ENCODE peak calls at places on chromosomes 7 and 10, in four cellular contexts. One of them, this sample, is unnamed. For H3K4me1 and H3K27me3, the result is how much of the 10 kb centered on the place peaks cover.

GRCh38 chr7:86785641-86786040 is 141.9 kb downstream of the GRM3 start:
- DNase-seq in sigmoid colon: no peak
- DNase-seq in fibroblast of lung: no peak
- DNase-seq in ovary: no peak
- DNase-seq in this sample: no peak

GRCh38 chr7:55024776-55025175 is 6.0 kb downstream of the EGFR start:
- DNase-seq in sigmoid colon: no peak
- DNase-seq in fibroblast of lung: peak
- DNase-seq in ovary: no peak
- DNase-seq in this sample: no peak

GRCh38 chr7:31004393-31004792 is 40.6 kb downstream of the GHRHR start:
- DNase-seq in sigmoid colon: peak
- DNase-seq in fibroblast of lung: no peak
- DNase-seq in ovary: no peak
- DNase-seq in this sample: no peak

GRCh38 chr7:157606140-157606539 is 269.3 kb downstream of the DNAJB6 start:
- DNase-seq in sigmoid colon: no peak
- DNase-seq in fibroblast of lung: no peak
- DNase-seq in ovary: no peak
- DNase-seq in this sample: no peak

GRCh38 chr7:78635394-78635793 is 818.1 kb downstream of the MAGI2 start:
- DNase-seq in sigmoid colon: no peak
- DNase-seq in fibroblast of lung: no peak
- DNase-seq in ovary: no peak
- DNase-seq in this sample: no peak

GRCh38 chr10:120479506-120479905 is 22.5 kb downstream of the PLPP4 start:
- DNase-seq in sigmoid colon: no peak
- DNase-seq in fibroblast of lung: no peak
- DNase-seq in ovary: no peak
- DNase-seq in this sample: no peak

GRCh38 chr7:151808296-151809155 is 68.4 kb downstream of the PRKAG2 start:
- DNase-seq in sigmoid colon: no peak
- DNase-seq in fibroblast of lung: peak
- DNase-seq in ovary: no peak
- DNase-seq in this sample: no peak

GRCh38 chr10:314381-314780 is 179.1 kb downstream of the ZMYND11 start:
- DNase-seq in sigmoid colon: no peak
- DNase-seq in fibroblast of lung: no peak
- DNase-seq in ovary: no peak
- DNase-seq in this sample: no peak

GRCh38 chr10:33233635-33234034 is 100.8 kb downstream of the NRP1 start:
- DNase-seq in sigmoid colon: no peak
- DNase-seq in fibroblast of lung: no peak
- DNase-seq in ovary: no peak
- DNase-seq in this sample: no peak

GRCh38 chr10:124056337-124056980 is 36.9 kb downstream of the CHST15 start:
- DNase-seq in sigmoid colon: no peak
- DNase-seq in fibroblast of lung: no peak
- DNase-seq in ovary: no peak
- DNase-seq in this sample: no peak

GRCh38 chr7:92925876-92926696 is 89.7 kb upstream of the CDK6 start:
- DNase-seq in sigmoid colon: no peak
- DNase-seq in fibroblast of lung: peak
- DNase-seq in ovary: no peak
- DNase-seq in this sample: no peak

DNA sequence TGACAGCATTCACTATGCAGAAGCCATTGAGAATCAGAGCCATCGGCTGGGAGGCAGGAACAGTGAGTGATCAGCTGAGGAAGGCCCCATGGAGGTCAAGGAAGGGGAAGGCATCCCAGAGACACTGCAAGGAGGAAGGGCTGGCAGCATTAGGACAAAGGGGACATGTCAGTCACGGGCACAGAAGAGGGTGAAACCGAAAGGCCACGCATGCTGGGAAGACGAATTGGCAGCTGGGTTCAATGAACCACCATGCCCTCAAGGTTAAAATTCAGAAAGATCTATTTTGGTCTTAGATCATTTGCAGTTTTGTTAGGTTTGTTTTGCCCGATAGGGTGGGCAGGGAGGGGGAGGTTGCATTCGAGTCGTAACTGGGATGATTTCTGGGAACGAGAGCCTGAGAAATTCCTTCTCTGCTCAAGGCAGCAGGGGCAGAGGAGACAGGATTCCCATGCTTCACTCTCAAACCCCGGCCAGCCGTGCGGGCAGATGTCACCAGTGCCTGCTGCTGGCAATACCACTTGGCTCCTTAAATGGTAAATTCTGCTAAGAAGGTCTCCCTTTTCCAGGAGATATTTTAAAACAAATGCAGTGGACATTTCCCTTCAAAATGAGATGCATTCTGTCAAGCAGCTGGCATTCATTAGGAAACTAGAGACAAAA is 57.7 kb downstream of the ASB13 start:
- DNase-seq in sigmoid colon: no peak
- DNase-seq in fibroblast of lung: no peak
- DNase-seq in ovary: no peak
- DNase-seq in this sample: no peak
- H3K4me1 ChIP-seq in sigmoid colon: under half
- H3K4me1 ChIP-seq in fibroblast of lung: under half
- H3K4me1 ChIP-seq in ovary: under half
- H3K4me1 ChIP-seq in this sample: under half

GRCh38 chr10:96360766-96361165 is 2.0 kb upstream of the OPALIN start:
- DNase-seq in sigmoid colon: no peak
- DNase-seq in fibroblast of lung: no peak
- DNase-seq in ovary: no peak
- DNase-seq in this sample: no peak

GRCh38 chr10:96357038-96357620 is 1.7 kb downstream of the OPALIN start:
- DNase-seq in sigmoid colon: no peak
- DNase-seq in fibroblast of lung: no peak
- DNase-seq in ovary: no peak
- DNase-seq in this sample: no peak

GRCh38 chr10:96360331-96360730 is 1.5 kb upstream of the OPALIN start:
- DNase-seq in sigmoid colon: no peak
- DNase-seq in fibroblast of lung: no peak
- DNase-seq in ovary: no peak
- DNase-seq in this sample: no peak

GRCh38 chr10:96358851-96359540 is at the start of gene OPALIN:
- DNase-seq in sigmoid colon: no peak
- DNase-seq in fibroblast of lung: no peak
- DNase-seq in ovary: no peak
- DNase-seq in this sample: no peak

GRCh38 chr10:96359616-96360015 is 814 bp upstream of the OPALIN start:
- DNase-seq in sigmoid colon: no peak
- DNase-seq in fibroblast of lung: no peak
- DNase-seq in ovary: no peak
- DNase-seq in this sample: no peak
- H3K27me3 ChIP-seq in sigmoid colon: under half
- H3K27me3 ChIP-seq in fibroblast of lung: under half
- H3K27me3 ChIP-seq in ovary: under half
- H3K27me3 ChIP-seq in this sample: under half

DNA sequence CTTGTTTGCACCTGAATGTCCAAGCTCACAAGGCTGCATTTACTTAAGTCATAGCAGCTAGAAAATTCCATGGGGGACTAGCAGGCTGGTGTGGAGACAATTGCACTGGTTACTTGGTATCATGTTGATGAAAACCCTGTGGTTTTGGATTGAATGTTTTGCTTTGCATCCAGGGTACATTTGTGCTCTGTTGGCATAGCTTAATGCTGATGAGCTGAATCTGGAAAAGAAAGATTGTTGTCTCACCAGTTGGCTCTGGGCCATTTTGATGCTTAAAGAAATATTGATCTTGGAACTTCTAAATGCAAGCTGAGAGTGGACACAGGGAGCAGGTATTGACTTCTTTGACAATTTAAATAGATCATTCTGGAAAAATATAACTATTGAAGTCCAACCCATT is 122.5 kb upstream of the MBL2 start:
- DNase-seq in sigmoid colon: no peak
- DNase-seq in fibroblast of lung: no peak
- DNase-seq in ovary: no peak
- DNase-seq in this sample: no peak
- H3K27ac ChIP-seq in sigmoid colon: no peak
- H3K27ac ChIP-seq in fibroblast of lung: no peak
- H3K27ac ChIP-seq in ovary: no peak
- H3K27ac ChIP-seq in this sample: no peak

GRCh38 chr10:17425584-17426262 is 28.7 kb downstream of the ST8SIA6 start:
- DNase-seq in sigmoid colon: no peak
- DNase-seq in fibroblast of lung: no peak
- DNase-seq in ovary: no peak
- DNase-seq in this sample: peak

GRCh38 chr10:17428096-17428615 is 26.2 kb downstream of the ST8SIA6 start:
- DNase-seq in sigmoid colon: no peak
- DNase-seq in fibroblast of lung: no peak
- DNase-seq in ovary: no peak
- DNase-seq in this sample: no peak

GRCh38 chr10:17427201-17427600 is 27.2 kb downstream of the ST8SIA6 start:
- DNase-seq in sigmoid colon: no peak
- DNase-seq in fibroblast of lung: no peak
- DNase-seq in ovary: no peak
- DNase-seq in this sample: no peak

GRCh38 chr10:17428616-17429097 is 25.7 kb downstream of the ST8SIA6 start:
- DNase-seq in sigmoid colon: no peak
- DNase-seq in fibroblast of lung: no peak
- DNase-seq in ovary: no peak
- DNase-seq in this sample: no peak

GRCh38 chr10:17426263-17426600 is 28.2 kb downstream of the ST8SIA6 start:
- DNase-seq in sigmoid colon: no peak
- DNase-seq in fibroblast of lung: no peak
- DNase-seq in ovary: no peak
- DNase-seq in this sample: no peak
- H3K4me1 ChIP-seq in sigmoid colon: under half
- H3K4me1 ChIP-seq in fibroblast of lung: under half
- H3K4me1 ChIP-seq in ovary: under half
- H3K4me1 ChIP-seq in this sample: under half

GRCh38 chr10:97919012-97919411 is 69.4 kb downstream of the GOLGA7B start:
- DNase-seq in sigmoid colon: no peak
- DNase-seq in fibroblast of lung: no peak
- DNase-seq in ovary: no peak
- DNase-seq in this sample: no peak
- H3K27me3 ChIP-seq in sigmoid colon: under half
- H3K27me3 ChIP-seq in fibroblast of lung: under half
- H3K27me3 ChIP-seq in ovary: under half
- H3K27me3 ChIP-seq in this sample: under half